ENCODE peak calls at places on chromosomes 2 and 18, in six cellular contexts. One of them, this sample, is unnamed.

GRCh38 chr2:35415282-35415681 is 940.3 kb upstream of the CRIM1 start:
- DNase-seq in PC-9: no peak
- DNase-seq in AG04450: no peak
- DNase-seq in body of pancreas: no peak
- DNase-seq in CD8-positive, alpha-beta T cell: no peak
- DNase-seq in coronary artery: no peak
- DNase-seq in this sample: no peak

GRCh38 chr2:128421861-128422311 is 103.2 kb upstream of the HS6ST1 start:
- DNase-seq in CD8-positive, alpha-beta T cell: peak
- DNase-seq in body of pancreas: no peak
- DNase-seq in coronary artery: peak
- DNase-seq in AG04450: no peak
- DNase-seq in PC-9: no peak
- DNase-seq in this sample: no peak

GRCh38 chr18:59631583-59632181 is 65.5 kb downstream of the CCBE1 start:
- DNase-seq in CD8-positive, alpha-beta T cell: no peak
- DNase-seq in PC-9: no peak
- DNase-seq in coronary artery: no peak
- DNase-seq in body of pancreas: no peak
- DNase-seq in AG04450: no peak
- DNase-seq in this sample: no peak

GRCh38 chr2:28444951-28445350 is 50.9 kb upstream of the PLB1 start:
- DNase-seq in AG04450: no peak
- DNase-seq in CD8-positive, alpha-beta T cell: no peak
- DNase-seq in coronary artery: no peak
- DNase-seq in body of pancreas: no peak
- DNase-seq in PC-9: no peak
- DNase-seq in this sample: no peak

GRCh38 chr18:47075098-47075883 is 39.9 kb upstream of the ELOA2 start:
- DNase-seq in coronary artery: no peak
- DNase-seq in AG04450: no peak
- DNase-seq in CD8-positive, alpha-beta T cell: no peak
- DNase-seq in body of pancreas: no peak
- DNase-seq in PC-9: peak
- DNase-seq in this sample: no peak

GRCh38 chr18:34909637-34910364 is 131.4 kb upstream of the MAPRE2 start:
- DNase-seq in CD8-positive, alpha-beta T cell: no peak
- DNase-seq in coronary artery: no peak
- DNase-seq in body of pancreas: no peak
- DNase-seq in AG04450: no peak
- DNase-seq in PC-9: no peak
- DNase-seq in this sample: peak

GRCh38 chr2:42421601-42422252 is 60.7 kb upstream of the COX7A2L start:
- DNase-seq in AG04450: no peak
- DNase-seq in body of pancreas: no peak
- DNase-seq in PC-9: no peak
- DNase-seq in CD8-positive, alpha-beta T cell: no peak
- DNase-seq in coronary artery: no peak
- DNase-seq in this sample: no peak

GRCh38 chr2:167972746-167973145 is 274.6 kb downstream of the STK39 start:
- DNase-seq in PC-9: no peak
- DNase-seq in AG04450: no peak
- DNase-seq in CD8-positive, alpha-beta T cell: no peak
- DNase-seq in body of pancreas: no peak
- DNase-seq in coronary artery: no peak
- DNase-seq in this sample: no peak

GRCh38 chr2:45946023-45946422 is 294.5 kb downstream of the PRKCE start:
- DNase-seq in AG04450: no peak
- DNase-seq in coronary artery: peak
- DNase-seq in CD8-positive, alpha-beta T cell: no peak
- DNase-seq in body of pancreas: no peak
- DNase-seq in PC-9: peak
- DNase-seq in this sample: no peak

GRCh38 chr2:231170058-231170457 is 28.4 kb upstream of the ARMC9 start:
- DNase-seq in coronary artery: no peak
- DNase-seq in body of pancreas: no peak
- DNase-seq in PC-9: no peak
- DNase-seq in CD8-positive, alpha-beta T cell: no peak
- DNase-seq in AG04450: no peak
- DNase-seq in this sample: no peak

GRCh38 chr18:78770149-78771139 is 209.2 kb upstream of the SALL3 start:
- DNase-seq in coronary artery: no peak
- DNase-seq in body of pancreas: no peak
- DNase-seq in AG04450: no peak
- DNase-seq in CD8-positive, alpha-beta T cell: peak
- DNase-seq in PC-9: no peak
- DNase-seq in this sample: no peak

GRCh38 chr2:8515864-8516533 is 165.9 kb upstream of the ID2 start:
- DNase-seq in coronary artery: no peak
- DNase-seq in CD8-positive, alpha-beta T cell: no peak
- DNase-seq in PC-9: no peak
- DNase-seq in AG04450: no peak
- DNase-seq in body of pancreas: no peak
- DNase-seq in this sample: no peak

GRCh38 chr2:226701052-226701451 is 98.6 kb downstream of the IRS1 start:
- DNase-seq in CD8-positive, alpha-beta T cell: no peak
- DNase-seq in AG04450: peak
- DNase-seq in body of pancreas: peak
- DNase-seq in coronary artery: no peak
- DNase-seq in PC-9: no peak
- DNase-seq in this sample: peak

GRCh38 chr18:43534511-43534910 is 257.2 kb upstream of the SYT4 start:
- DNase-seq in body of pancreas: no peak
- DNase-seq in PC-9: no peak
- DNase-seq in CD8-positive, alpha-beta T cell: no peak
- DNase-seq in coronary artery: no peak
- DNase-seq in AG04450: no peak
- DNase-seq in this sample: peak

GRCh38 chr2:85561280-85562212 is at the start of gene GGCX:
- DNase-seq in PC-9: peak
- DNase-seq in CD8-positive, alpha-beta T cell: peak
- DNase-seq in coronary artery: peak
- DNase-seq in AG04450: peak
- DNase-seq in body of pancreas: peak
- DNase-seq in this sample: peak

GRCh38 chr2:157559061-157559460 is 69.6 kb downstream of the ACVR1C start:
- DNase-seq in CD8-positive, alpha-beta T cell: no peak
- DNase-seq in PC-9: no peak
- DNase-seq in body of pancreas: no peak
- DNase-seq in AG04450: no peak
- DNase-seq in coronary artery: no peak
- DNase-seq in this sample: no peak

GRCh38 chr18:12113999-12114646 is 20.5 kb downstream of the ANKRD62 start:
- DNase-seq in CD8-positive, alpha-beta T cell: no peak
- DNase-seq in body of pancreas: peak
- DNase-seq in PC-9: no peak
- DNase-seq in AG04450: no peak
- DNase-seq in coronary artery: no peak
- DNase-seq in this sample: no peak

GRCh38 chr2:96359310-96359709 is 23.7 kb downstream of the NCAPH start:
- DNase-seq in body of pancreas: peak
- DNase-seq in coronary artery: no peak
- DNase-seq in AG04450: no peak
- DNase-seq in PC-9: peak
- DNase-seq in CD8-positive, alpha-beta T cell: peak
- DNase-seq in this sample: no peak

GRCh38 chr18:56983275-56983992 is 163.5 kb upstream of the BOD1L2 start:
- DNase-seq in AG04450: no peak
- DNase-seq in PC-9: no peak
- DNase-seq in body of pancreas: no peak
- DNase-seq in coronary artery: no peak
- DNase-seq in CD8-positive, alpha-beta T cell: no peak
- DNase-seq in this sample: no peak

GRCh38 chr2:19426941-19427340 is 68.5 kb upstream of the OSR1 start:
- DNase-seq in CD8-positive, alpha-beta T cell: no peak
- DNase-seq in PC-9: no peak
- DNase-seq in AG04450: no peak
- DNase-seq in body of pancreas: no peak
- DNase-seq in coronary artery: no peak
- DNase-seq in this sample: peak

GRCh38 chr18:8657873-8658521 is 47.4 kb upstream of the MTCL1 start:
- DNase-seq in CD8-positive, alpha-beta T cell: no peak
- DNase-seq in coronary artery: no peak
- DNase-seq in AG04450: no peak
- DNase-seq in body of pancreas: no peak
- DNase-seq in PC-9: no peak
- DNase-seq in this sample: no peak

GRCh38 chr2:181239400-181239799 is 217.8 kb upstream of the ITGA4 start:
- DNase-seq in body of pancreas: no peak
- DNase-seq in CD8-positive, alpha-beta T cell: no peak
- DNase-seq in coronary artery: no peak
- DNase-seq in PC-9: no peak
- DNase-seq in AG04450: no peak
- DNase-seq in this sample: no peak

GRCh38 chr2:118094503-118094902 is 6.2 kb downstream of the INSIG2 start:
- DNase-seq in PC-9: no peak
- DNase-seq in coronary artery: no peak
- DNase-seq in body of pancreas: no peak
- DNase-seq in CD8-positive, alpha-beta T cell: no peak
- DNase-seq in AG04450: no peak
- DNase-seq in this sample: no peak

GRCh38 chr2:204655101-204655500 is 109.8 kb downstream of the PARD3B start:
- DNase-seq in PC-9: no peak
- DNase-seq in body of pancreas: no peak
- DNase-seq in CD8-positive, alpha-beta T cell: no peak
- DNase-seq in coronary artery: no peak
- DNase-seq in AG04450: peak
- DNase-seq in this sample: peak

DNA sequence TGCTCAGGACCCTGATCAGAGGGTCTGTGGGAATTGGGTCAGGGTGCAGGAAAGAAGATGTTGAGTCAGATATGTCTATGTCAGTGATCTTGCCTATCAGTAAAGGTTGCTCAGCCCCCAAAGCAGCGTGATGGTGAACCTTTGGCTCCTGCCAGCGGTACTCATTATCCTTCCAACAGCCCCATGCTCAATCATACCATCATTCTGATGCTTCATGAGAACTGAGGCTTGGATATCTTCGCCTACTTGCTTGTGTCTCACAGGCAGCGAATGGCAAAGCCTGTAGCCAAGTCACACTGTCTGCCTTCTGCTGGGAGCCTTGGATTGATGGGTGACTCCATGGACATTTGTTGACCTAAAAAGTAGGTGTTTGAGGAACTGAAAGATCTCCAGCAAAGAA is 19.0 kb upstream of the TMEM214 start:
- DNase-seq in PC-9: no peak
- DNase-seq in AG04450: no peak
- DNase-seq in body of pancreas: no peak
- DNase-seq in coronary artery: no peak
- DNase-seq in CD8-positive, alpha-beta T cell: no peak
- DNase-seq in this sample: no peak
- H3K4me3 ChIP-seq in PC-9: no peak
- H3K4me3 ChIP-seq in AG04450: no peak
- H3K4me3 ChIP-seq in body of pancreas: no peak
- H3K4me3 ChIP-seq in coronary artery: no peak
- H3K4me3 ChIP-seq in CD8-positive, alpha-beta T cell: no peak
- H3K4me3 ChIP-seq in this sample: no peak

GRCh38 chr18:37566479-37567060 is 972 bp upstream of the CELF4 start:
- DNase-seq in PC-9: no peak
- DNase-seq in coronary artery: no peak
- DNase-seq in AG04450: no peak
- DNase-seq in body of pancreas: no peak
- DNase-seq in CD8-positive, alpha-beta T cell: no peak
- DNase-seq in this sample: no peak

GRCh38 chr18:37568671-37569070 is 3.1 kb upstream of the CELF4 start:
- DNase-seq in CD8-positive, alpha-beta T cell: no peak
- DNase-seq in coronary artery: peak
- DNase-seq in PC-9: no peak
- DNase-seq in AG04450: no peak
- DNase-seq in body of pancreas: no peak
- DNase-seq in this sample: no peak

GRCh38 chr18:37567994-37568359 is 2.4 kb upstream of the CELF4 start:
- DNase-seq in AG04450: no peak
- DNase-seq in PC-9: no peak
- DNase-seq in coronary artery: peak
- DNase-seq in body of pancreas: no peak
- DNase-seq in CD8-positive, alpha-beta T cell: no peak
- DNase-seq in this sample: no peak

GRCh38 chr18:37565985-37566478 is 434 bp upstream of the CELF4 start:
- DNase-seq in CD8-positive, alpha-beta T cell: no peak
- DNase-seq in body of pancreas: peak
- DNase-seq in AG04450: no peak
- DNase-seq in PC-9: peak
- DNase-seq in coronary artery: no peak
- DNase-seq in this sample: no peak

DNA sequence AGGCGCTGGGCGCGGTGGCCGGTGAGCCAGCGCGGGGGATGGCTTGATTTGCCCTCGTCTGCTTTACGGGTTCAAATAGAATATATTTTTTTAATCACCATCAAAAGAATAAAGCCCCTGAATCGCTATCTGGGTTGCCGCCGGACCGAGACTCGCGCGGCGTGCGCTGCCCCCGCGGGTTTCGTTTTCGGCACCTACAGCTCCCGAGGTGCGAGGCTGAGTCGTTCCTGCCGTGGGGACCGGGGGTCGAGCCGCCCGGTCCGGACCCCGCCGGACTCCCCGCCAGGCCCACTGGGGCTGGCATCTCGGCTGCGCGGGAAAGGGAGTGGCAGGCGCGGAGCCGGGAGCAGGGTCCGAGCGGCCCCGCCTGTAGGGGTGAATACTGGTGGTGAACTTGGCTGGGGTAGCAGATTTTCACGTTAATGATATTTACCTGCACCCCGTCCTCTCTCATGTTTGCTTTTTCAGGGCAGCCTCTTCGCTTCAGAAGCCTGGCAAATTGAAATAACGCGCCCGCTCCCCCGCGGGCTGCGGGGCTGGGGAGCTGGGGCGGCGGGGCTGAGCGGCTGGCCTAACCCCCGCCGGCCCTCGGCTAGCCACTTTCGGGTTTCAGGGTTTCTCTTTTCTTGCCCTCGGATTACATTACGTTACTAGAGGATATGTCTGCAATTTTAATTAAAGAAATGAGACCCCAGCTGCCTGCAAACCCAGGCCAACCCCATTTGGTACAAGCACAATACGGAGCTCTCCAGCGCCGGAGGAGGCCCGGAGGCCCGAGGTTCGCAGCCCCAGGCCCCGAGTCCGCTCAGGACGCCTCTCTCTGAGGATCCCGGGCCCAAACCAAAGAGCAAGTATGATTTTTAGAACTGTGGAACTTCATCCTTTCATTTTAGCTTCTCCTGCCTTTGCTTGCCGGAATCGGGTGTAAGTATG is 1.7 kb upstream of the CELF4 start:
- DNase-seq in AG04450: no peak
- DNase-seq in body of pancreas: no peak
- DNase-seq in coronary artery: no peak
- DNase-seq in CD8-positive, alpha-beta T cell: no peak
- DNase-seq in PC-9: no peak
- DNase-seq in this sample: no peak
- H3K4me3 ChIP-seq in AG04450: peak
- H3K4me3 ChIP-seq in body of pancreas: no peak
- H3K4me3 ChIP-seq in coronary artery: peak
- H3K4me3 ChIP-seq in CD8-positive, alpha-beta T cell: no peak
- H3K4me3 ChIP-seq in PC-9: no peak
- H3K4me3 ChIP-seq in this sample: peak

GRCh38 chr2:127044165-127044718 is 62.7 kb downstream of the BIN1 start:
- DNase-seq in body of pancreas: peak
- DNase-seq in coronary artery: no peak
- DNase-seq in AG04450: no peak
- DNase-seq in CD8-positive, alpha-beta T cell: no peak
- DNase-seq in PC-9: no peak
- DNase-seq in this sample: no peak
- H3K4me3 ChIP-seq in body of pancreas: no peak
- H3K4me3 ChIP-seq in coronary artery: no peak
- H3K4me3 ChIP-seq in AG04450: no peak
- H3K4me3 ChIP-seq in CD8-positive, alpha-beta T cell: no peak
- H3K4me3 ChIP-seq in PC-9: no peak
- H3K4me3 ChIP-seq in this sample: no peak

GRCh38 chr18:28040720-28041119 is 136.2 kb downstream of the CDH2 start:
- DNase-seq in body of pancreas: no peak
- DNase-seq in coronary artery: no peak
- DNase-seq in CD8-positive, alpha-beta T cell: no peak
- DNase-seq in PC-9: no peak
- DNase-seq in AG04450: no peak
- DNase-seq in this sample: no peak
- H3K4me3 ChIP-seq in body of pancreas: no peak
- H3K4me3 ChIP-seq in coronary artery: no peak
- H3K4me3 ChIP-seq in CD8-positive, alpha-beta T cell: no peak
- H3K4me3 ChIP-seq in PC-9: no peak
- H3K4me3 ChIP-seq in AG04450: no peak
- H3K4me3 ChIP-seq in this sample: no peak